ENCODE peak calls at places on chromosomes 3 and 15, in ten cellular contexts. J, V, Y, K, T, F, I, P, Z and Q are unnamed samples.

GRCh38 chr3:159082514-159082913 is 280.7 kb downstream of the MFSD1 start:
- DNase-seq in J (no peak), V (no peak), Y (no peak), K (no peak), T (no peak), F (no peak), I (no peak), P (no peak), Z (no peak), Q (peak)

GRCh38 chr3:193165431-193166120 is 75.4 kb upstream of the PLAAT1 start:
- DNase-seq in J (no peak), V (no peak), Y (no peak), K (no peak), T (no peak), F (no peak), I (no peak), P (no peak), Z (no peak), Q (no peak)

GRCh38 chr3:46668116-46668515 is 25.4 kb downstream of the ALS2CL start:
- DNase-seq in J (no peak), V (no peak), Y (no peak), K (peak), T (no peak), F (peak), I (peak), P (no peak), Z (no peak), Q (no peak)

GRCh38 chr3:184574552-184575430 is 13.2 kb downstream of the EPHB3 start:
- DNase-seq in J (no peak), V (no peak), Y (no peak), K (no peak), T (no peak), F (no peak), I (no peak), P (no peak), Z (no peak), Q (no peak)

GRCh38 chr15:66293419-66294156 is at the start of gene DIS3L:
- DNase-seq in J (peak), V (peak), Y (no peak), K (peak), T (peak), F (peak), I (peak), P (peak), Z (peak), Q (no peak)

GRCh38 chr15:95825672-95826387 is 504.7 kb upstream of the NR2F2 start:
- DNase-seq in J (no peak), V (no peak), Y (no peak), K (no peak), T (peak), F (no peak), I (no peak), P (no peak), Z (no peak), Q (no peak)

GRCh38 chr3:8386221-8386620 is 115.4 kb upstream of the LMCD1 start:
- DNase-seq in J (no peak), V (no peak), Y (no peak), K (no peak), T (no peak), F (no peak), I (no peak), P (no peak), Z (no peak), Q (no peak)

GRCh38 chr3:11185564-11186317 is 31.4 kb downstream of the HRH1 start:
- DNase-seq in J (no peak), V (no peak), Y (peak), K (peak), T (no peak), F (peak), I (no peak), P (no peak), Z (no peak), Q (peak)

GRCh38 chr3:148865039-148865438 is at the start of gene CPA3:
- DNase-seq in J (peak), V (no peak), Y (no peak), K (no peak), T (no peak), F (no peak), I (no peak), P (no peak), Z (no peak), Q (no peak)

GRCh38 chr3:64223809-64224570 is 1.3 kb downstream of the PRICKLE2 start:
- DNase-seq in J (no peak), V (no peak), Y (peak), K (no peak), T (no peak), F (peak), I (no peak), P (no peak), Z (no peak), Q (no peak)

GRCh38 chr3:61181874-61182273 is 69.4 kb downstream of the FHIT start:
- DNase-seq in J (no peak), V (no peak), Y (peak), K (no peak), T (no peak), F (no peak), I (peak), P (no peak), Z (no peak), Q (no peak)

GRCh38 chr3:16936233-16936632 is 51.5 kb downstream of the PLCL2 start:
- DNase-seq in J (peak), V (no peak), Y (no peak), K (no peak), T (no peak), F (no peak), I (no peak), P (no peak), Z (no peak), Q (no peak)

GRCh38 chr3:112136959-112137693 is 4.1 kb upstream of the GCSAM start:
- DNase-seq in J (no peak), V (no peak), Y (peak), K (no peak), T (peak), F (no peak), I (no peak), P (no peak), Z (no peak), Q (no peak)

GRCh38 chr3:62755285-62755684 is 119.9 kb downstream of the CADPS start:
- DNase-seq in J (no peak), V (no peak), Y (no peak), K (no peak), T (peak), F (no peak), I (no peak), P (no peak), Z (no peak), Q (no peak)

GRCh38 chr3:197686899-197687298 is 49.8 kb downstream of the RUBCN start:
- DNase-seq in J (no peak), V (no peak), Y (no peak), K (no peak), T (no peak), F (no peak), I (no peak), P (no peak), Z (no peak), Q (no peak)

GRCh38 chr15:95175914-95176658 is 944.7 kb downstream of the MCTP2 start:
- DNase-seq in J (no peak), V (no peak), Y (peak), K (no peak), T (no peak), F (no peak), I (no peak), P (no peak), Z (no peak), Q (peak)

GRCh38 chr15:100687532-100688215 is 85.3 kb downstream of the ASB7 start:
- DNase-seq in J (no peak), V (no peak), Y (peak), K (no peak), T (no peak), F (peak), I (no peak), P (no peak), Z (no peak), Q (peak)